ENCODE peak calls at places on chromosomes 2 and 18, in five cellular contexts. One of them, this sample, is unnamed.

GRCh38 chr2:17084882-17085281 is 419.2 kb upstream of the CYRIA start:
- DNase-seq in cardiac muscle cell: no peak
- DNase-seq in fibroblast of lung: no peak
- DNase-seq in BJ: no peak
- DNase-seq in foreskin fibroblast: no peak
- DNase-seq in this sample: no peak

GRCh38 chr2:20608666-20609348 is 42.1 kb downstream of the HS1BP3 start:
- DNase-seq in cardiac muscle cell: no peak
- DNase-seq in fibroblast of lung: no peak
- DNase-seq in BJ: no peak
- DNase-seq in foreskin fibroblast: peak
- DNase-seq in this sample: no peak

GRCh38 chr2:68458962-68459361 is 8.1 kb downstream of the FBXO48 start:
- DNase-seq in cardiac muscle cell: peak
- DNase-seq in fibroblast of lung: peak
- DNase-seq in BJ: no peak
- DNase-seq in foreskin fibroblast: peak
- DNase-seq in this sample: no peak

GRCh38 chr18:35282353-35282752 is 7.7 kb downstream of the ZSCAN30 start:
- DNase-seq in cardiac muscle cell: peak
- DNase-seq in fibroblast of lung: peak
- DNase-seq in BJ: peak
- DNase-seq in foreskin fibroblast: peak
- DNase-seq in this sample: peak

GRCh38 chr2:111947219-111947618 is 48.8 kb downstream of the MERTK start:
- DNase-seq in cardiac muscle cell: no peak
- DNase-seq in fibroblast of lung: no peak
- DNase-seq in BJ: no peak
- DNase-seq in foreskin fibroblast: no peak
- DNase-seq in this sample: no peak

GRCh38 chr2:237616373-237617304 is 10.7 kb upstream of the LRRFIP1 start:
- DNase-seq in cardiac muscle cell: peak
- DNase-seq in fibroblast of lung: peak
- DNase-seq in BJ: peak
- DNase-seq in foreskin fibroblast: peak
- DNase-seq in this sample: peak

GRCh38 chr2:25368650-25369049 is 26.9 kb upstream of the DNMT3A start:
- DNase-seq in cardiac muscle cell: no peak
- DNase-seq in fibroblast of lung: no peak
- DNase-seq in BJ: no peak
- DNase-seq in foreskin fibroblast: peak
- DNase-seq in this sample: no peak

GRCh38 chr18:5311273-5312009 is 15.9 kb upstream of the ZBTB14 start:
- DNase-seq in cardiac muscle cell: peak
- DNase-seq in fibroblast of lung: peak
- DNase-seq in BJ: no peak
- DNase-seq in foreskin fibroblast: no peak
- DNase-seq in this sample: peak

GRCh38 chr18:42635378-42636048 is 480.0 kb downstream of the RIT2 start:
- DNase-seq in cardiac muscle cell: peak
- DNase-seq in fibroblast of lung: no peak
- DNase-seq in BJ: no peak
- DNase-seq in foreskin fibroblast: no peak
- DNase-seq in this sample: no peak

GRCh38 chr18:35019929-35020328 is 21.3 kb upstream of the MAPRE2 start:
- DNase-seq in cardiac muscle cell: no peak
- DNase-seq in fibroblast of lung: no peak
- DNase-seq in BJ: no peak
- DNase-seq in foreskin fibroblast: peak
- DNase-seq in this sample: peak